ENCODE peak calls at places on chromosomes 7 and 10, in ten cellular contexts. Z is mammary epithelial cell, K is left lung, O is upper lobe of right lung, M is colonic mucosa, X is heart right ventricle, C is tibial nerve, A is body of pancreas, B is GM23248, E is prostate gland. J is an unnamed sample.

GRCh38 chr7:5387711-5388245 is 35.9 kb downstream of the TNRC18 start:
- DNase-seq in X (no peak), K (no peak), A (no peak), C (no peak), Z (no peak), O (no peak), M (no peak), E (no peak), B (no peak), J (no peak)

GRCh38 chr10:31754803-31755624 is 173.6 kb downstream of the ARHGAP12 start:
- DNase-seq in A (peak; percentile 65), C (no peak), Z (no peak), K (peak; percentile 37), X (no peak), B (peak; percentile 83), M (no peak), E (peak; percentile 39), O (no peak), J (peak; percentile 67)

GRCh38 chr7:90973146-90973545 is 291.1 kb upstream of the FZD1 start:
- DNase-seq in X (no peak), Z (no peak), A (no peak), B (peak; percentile 46), E (no peak), M (no peak), K (no peak), C (no peak), O (no peak), J (no peak)

GRCh38 chr10:74332398-74332797 is 181.4 kb downstream of the ADK start:
- DNase-seq in M (no peak), B (peak; percentile 70), A (no peak), E (no peak), Z (no peak), K (no peak), O (no peak), C (no peak), X (no peak), J (no peak)

GRCh38 chr10:81874878-81875679 is at the start of gene NRG3:
- DNase-seq in E (no peak), C (no peak), K (no peak), Z (no peak), B (peak; percentile 4), A (no peak), X (no peak), O (peak; percentile 40), M (no peak), J (no peak)

GRCh38 chr10:129744134-129744895 is 219.8 kb downstream of the EBF3 start:
- DNase-seq in E (no peak), Z (no peak), B (no peak), A (no peak), C (no peak), M (no peak), O (peak; percentile 33), X (no peak), K (peak; percentile 20), J (no peak)

GRCh38 chr7:50714851-50715250 is 67.8 kb downstream of the GRB10 start:
- DNase-seq in M (no peak), K (no peak), Z (peak; percentile 32), C (no peak), X (no peak), B (peak; percentile 23), O (no peak), A (peak; percentile 77), E (no peak), J (no peak)

GRCh38 chr10:74382643-74383042 is 231.6 kb downstream of the ADK start:
- DNase-seq in O (no peak), E (no peak), M (no peak), B (peak; percentile 16), A (no peak), K (no peak), Z (no peak), C (no peak), X (no peak), J (no peak)

GRCh38 chr10:84176836-84177474 is 3.4 kb downstream of the GPR15LG start:
- DNase-seq in K (no peak), X (no peak), O (no peak), E (no peak), B (no peak), Z (no peak), M (peak; percentile 17), C (no peak), A (no peak), J (no peak)

GRCh38 chr10:75446508-75446907 is 15.1 kb downstream of the LRMDA start:
- DNase-seq in B (no peak), X (no peak), A (no peak), O (no peak), K (no peak), E (no peak), C (no peak), Z (no peak), M (no peak), J (no peak)

GRCh38 chr10:4246881-4247358 is 461.9 kb upstream of the KLF6 start:
- DNase-seq in M (no peak), A (no peak), K (no peak), O (no peak), Z (peak; percentile 91), X (no peak), E (no peak), C (no peak), B (peak; percentile 89), J (no peak)

GRCh38 chr7:27750336-27750735 is 10.4 kb downstream of the TAX1BP1 start:
- DNase-seq in K (no peak), M (no peak), A (no peak), X (no peak), E (no peak), O (no peak), C (no peak), Z (no peak), B (no peak), J (no peak)

GRCh38 chr10:11147723-11148122 is 130.1 kb downstream of the CELF2 start:
- DNase-seq in E (no peak), X (no peak), K (peak; percentile 53), Z (no peak), M (no peak), C (no peak), O (no peak), B (no peak), A (no peak), J (no peak)
- H3K4me1 ChIP-seq in E (no peaks in the 10 kb centered on the region), X (peaks cover 55% of the 10 kb centered on the region), K (peaks cover 67% of the 10 kb centered on the region), Z (no peaks in the 10 kb centered on the region), M (peaks cover 10% of the 10 kb centered on the region), C (peaks cover 5% of the 10 kb centered on the region), O (peaks cover 53% of the 10 kb centered on the region), B (no peaks in the 10 kb centered on the region), A (no peaks in the 10 kb centered on the region), J (peaks cover 72% of the 10 kb centered on the region)

DNA sequence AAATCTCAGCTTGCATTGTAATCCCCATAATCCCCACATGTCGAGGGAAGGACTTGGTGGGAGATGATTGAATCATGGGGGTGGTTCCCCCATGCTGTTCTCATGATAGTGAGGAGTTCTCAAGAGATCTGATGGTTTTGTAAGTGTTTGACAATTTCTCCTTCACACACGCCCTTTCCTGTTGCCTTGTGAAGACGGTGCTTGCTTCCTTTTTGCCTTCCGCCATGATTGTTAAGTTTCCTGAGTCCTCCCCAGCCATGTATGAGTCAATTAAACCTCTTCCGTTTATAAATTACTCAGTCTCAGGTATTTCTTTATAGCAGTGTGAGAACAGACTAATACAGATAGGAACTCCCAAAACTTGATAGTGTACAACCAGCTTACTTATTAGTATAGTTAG is 98.6 kb downstream of the CREM start:
- DNase-seq in M (no peak), A (no peak), K (no peak), E (no peak), Z (no peak), O (no peak), X (no peak), C (no peak), B (no peak), J (no peak)
- H3K27ac ChIP-seq in M (no peak overlapping the region), A (no peak overlapping the region), K (no peak overlapping the region), E (no peak overlapping the region), Z (no peak overlapping the region), O (no peak overlapping the region), X (no peak overlapping the region), C (no peak overlapping the region), B (no peak overlapping the region), J (no peak overlapping the region)

GRCh38 chr10:8052344-8052969 is 2.0 kb upstream of the GATA3 start:
- DNase-seq in Z (peak; percentile 53), B (no peak), C (no peak), E (no peak), X (no peak), A (no peak), M (no peak), O (no peak), K (no peak), J (no peak)

GRCh38 chr10:8051851-8052257 is 2.6 kb upstream of the GATA3 start:
- DNase-seq in B (no peak), M (no peak), K (no peak), Z (peak; percentile 66), A (no peak), X (no peak), C (no peak), O (no peak), E (no peak), J (peak; percentile 59)

GRCh38 chr10:8053446-8054242 is 844 bp upstream of the GATA3 start:
- DNase-seq in A (peak; percentile 77), B (peak; percentile 88), E (peak; percentile 93), M (peak; percentile 86), X (peak; percentile 83), O (peak; percentile 91), K (peak; percentile 80), C (no peak), Z (peak; percentile 89), J (peak; percentile 64)

GRCh38 chr10:8054243-8054497 is 318 bp upstream of the GATA3 start:
- DNase-seq in B (peak; percentile 30), X (no peak), A (no peak), M (no peak), E (peak; percentile 51), O (no peak), Z (no peak), K (no peak), C (no peak), J (no peak)

DNA sequence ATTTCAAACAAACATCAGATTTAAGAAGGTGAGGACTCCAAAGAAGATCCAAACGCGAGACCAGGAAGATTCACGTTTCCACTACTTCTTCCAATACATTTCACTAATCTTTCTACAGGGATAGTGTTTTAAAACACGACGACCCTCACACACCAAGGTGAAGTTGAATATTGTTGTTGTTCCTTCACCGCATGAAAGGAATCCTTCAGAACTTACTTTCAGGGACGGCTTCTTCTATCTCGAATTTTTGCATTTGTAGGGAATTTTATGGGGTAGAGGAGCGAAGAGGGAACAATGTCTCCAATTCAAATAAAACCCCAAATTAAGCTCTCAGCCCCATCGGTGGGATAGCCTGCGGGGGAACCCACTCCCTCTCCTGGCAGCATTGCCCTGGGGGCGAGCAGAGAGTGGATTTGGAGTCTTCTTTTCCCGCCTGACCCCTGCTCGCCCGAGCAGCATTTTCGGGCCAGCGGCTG is 1.5 kb upstream of the GATA3 start:
- DNase-seq in K (no peak), X (no peak), C (no peak), A (no peak), B (no peak), Z (no peak), M (no peak), O (no peak), E (no peak), J (no peak)
- H3K4me1 ChIP-seq in K (peaks cover 75% of the 10 kb centered on the region), X (peaks cover 56% of the 10 kb centered on the region), C (no peaks in the 10 kb centered on the region), A (peaks cover 66% of the 10 kb centered on the region), B (peaks cover 3% of the 10 kb centered on the region), Z (peaks cover 39% of the 10 kb centered on the region), M (peaks cover 23% of the 10 kb centered on the region), O (peaks cover 41% of the 10 kb centered on the region), E (peaks cover 3% of the 10 kb centered on the region), J (peaks cover 64% of the 10 kb centered on the region)

DNA sequence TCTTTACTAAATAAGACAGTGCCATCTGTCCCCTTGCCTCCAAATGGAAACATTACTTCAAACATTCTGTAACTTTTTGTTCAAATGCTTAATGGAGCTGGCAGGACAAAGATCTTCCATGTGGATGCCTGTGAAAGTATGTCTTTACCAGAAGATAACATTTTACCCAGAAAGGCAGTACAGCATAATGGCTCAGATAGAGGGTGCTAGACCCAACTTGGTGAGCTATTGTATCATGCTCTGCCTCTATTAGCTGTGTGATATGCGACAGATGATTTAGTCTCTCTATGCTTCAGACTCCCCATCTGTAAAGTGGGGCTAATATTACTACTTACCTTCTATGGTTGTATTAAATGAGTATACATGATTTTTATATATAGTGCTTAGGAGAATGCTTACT is 8.8 kb upstream of the SMKR1 start:
- DNase-seq in X (no peak), M (no peak), E (no peak), K (no peak), Z (no peak), A (no peak), O (no peak), B (peak; percentile 42), C (no peak), J (no peak)
- H3K27ac ChIP-seq in X (no peak overlapping the region), M (no peak overlapping the region), E (no peak overlapping the region), K (no peak overlapping the region), Z (no peak overlapping the region), A (no peak overlapping the region), O (no peak overlapping the region), B (peak overlapping the region; percentile 66), C (no peak overlapping the region), J (no peak overlapping the region)